ENCODE peak calls at places on chromosomes 5 and 9, in four cellular contexts. E is Peyer's patch, Z is hepatocyte, J is aorta. U is an unnamed sample.

GRCh38 chr5:165956854-165957253 is 2334.6 kb upstream of the WWC1 start:
- DNase-seq in J (no peak), E (no peak), Z (no peak), U (no peak)

GRCh38 chr5:154937186-154937717 is 759 bp downstream of the GEMIN5 start:
- DNase-seq in J (no peak), E (no peak), Z (peak; percentile 8), U (no peak)

GRCh38 chr5:42268630-42269029 is 154.6 kb upstream of the GHR start:
- DNase-seq in J (no peak), E (no peak), Z (no peak), U (no peak)

GRCh38 chr5:128844354-128844923 is 120.8 kb upstream of the SLC27A6 start:
- DNase-seq in J (no peak), Z (peak; percentile 26), E (no peak), U (peak; percentile 42)

GRCh38 chr9:120643096-120643495 is 63.1 kb upstream of the CDK5RAP2 start:
- DNase-seq in E (no peak), J (no peak), Z (no peak), U (no peak)

GRCh38 chr5:87243161-87243877 is 24.4 kb upstream of the RASA1 start:
- DNase-seq in Z (peak; percentile 13), J (no peak), E (no peak), U (no peak)

GRCh38 chr5:38473008-38473407 is 83.4 kb downstream of the LIFR start:
- DNase-seq in E (no peak), Z (no peak), J (no peak), U (no peak)

GRCh38 chr5:78907255-78907886 is 77.7 kb downstream of the ARSB start:
- DNase-seq in J (peak; percentile 65), E (peak; percentile 38), Z (peak; percentile 47), U (no peak)

GRCh38 chr5:1464096-1464446 is 18.8 kb upstream of the SLC6A3 start:
- DNase-seq in Z (no peak), E (no peak), J (no peak), U (no peak)

GRCh38 chr5:120886351-120886860 is 422.3 kb downstream of the PRR16 start:
- DNase-seq in J (no peak), E (no peak), Z (no peak), U (no peak)

GRCh38 chr5:150781706-150782614 is 3.4 kb downstream of the SMIM3 start:
- DNase-seq in E (no peak), J (peak; percentile 90), Z (peak; percentile 74), U (no peak)

GRCh38 chr9:81787747-81788632 is 98.6 kb upstream of the TLE1 start:
- DNase-seq in E (no peak), Z (peak; percentile 78), J (peak; percentile 67), U (no peak)

GRCh38 chr9:73039253-73039915 is 86.5 kb upstream of the ALDH1A1 start:
- DNase-seq in Z (peak; percentile 41), E (no peak), J (no peak), U (peak; percentile 18)

GRCh38 chr5:178602752-178603151 is 12.6 kb upstream of the COL23A1 start:
- DNase-seq in E (no peak), J (no peak), Z (no peak), U (no peak)

GRCh38 chr5:142976861-142977260 is 206.7 kb downstream of the ARHGAP26 start:
- DNase-seq in J (no peak), E (no peak), Z (no peak), U (no peak)

GRCh38 chr5:142979636-142980035 is 209.5 kb downstream of the ARHGAP26 start:
- DNase-seq in J (no peak), E (no peak), Z (no peak), U (peak; percentile 73)

GRCh38 chr5:142977363-142978051 is 207.3 kb downstream of the ARHGAP26 start:
- DNase-seq in Z (no peak), J (no peak), E (no peak), U (peak; percentile 58)

GRCh38 chr5:142978252-142978651 is 208.1 kb downstream of the ARHGAP26 start:
- DNase-seq in Z (no peak), J (no peak), E (no peak), U (no peak)

DNA sequence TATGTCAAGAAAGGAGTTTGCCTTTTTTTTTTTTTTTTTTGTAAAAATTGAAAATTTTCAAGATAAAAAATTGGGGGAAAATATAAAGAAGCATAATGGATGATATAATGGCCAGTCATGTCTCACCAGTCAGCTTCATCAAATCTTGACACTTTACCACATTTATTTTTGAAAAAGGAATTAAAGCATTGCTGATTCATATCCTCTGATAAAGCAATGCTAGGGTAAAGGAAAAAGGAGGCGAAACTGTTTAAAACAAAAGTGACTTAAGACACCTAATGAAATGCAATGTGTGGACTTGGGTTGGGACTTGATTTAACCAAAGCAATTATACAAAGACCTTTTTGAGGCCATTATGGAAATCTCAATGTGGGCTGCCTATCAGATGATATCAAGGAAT is 208.5 kb downstream of the ARHGAP26 start:
- DNase-seq in J (no peak), Z (no peak), E (no peak), U (no peak)
- H3K27ac ChIP-seq in J (no peak overlapping the region), Z (no peak overlapping the region), E (no peak overlapping the region), U (no peak overlapping the region)

GRCh38 chr5:52783226-52783959 is 4.3 kb upstream of the ITGA1 start:
- DNase-seq in J (peak; percentile 71), Z (no peak), E (no peak), U (no peak)
- H3K27ac ChIP-seq in J (no peak overlapping the region), Z (no peak overlapping the region), E (no peak overlapping the region), U (no peak overlapping the region)

DNA sequence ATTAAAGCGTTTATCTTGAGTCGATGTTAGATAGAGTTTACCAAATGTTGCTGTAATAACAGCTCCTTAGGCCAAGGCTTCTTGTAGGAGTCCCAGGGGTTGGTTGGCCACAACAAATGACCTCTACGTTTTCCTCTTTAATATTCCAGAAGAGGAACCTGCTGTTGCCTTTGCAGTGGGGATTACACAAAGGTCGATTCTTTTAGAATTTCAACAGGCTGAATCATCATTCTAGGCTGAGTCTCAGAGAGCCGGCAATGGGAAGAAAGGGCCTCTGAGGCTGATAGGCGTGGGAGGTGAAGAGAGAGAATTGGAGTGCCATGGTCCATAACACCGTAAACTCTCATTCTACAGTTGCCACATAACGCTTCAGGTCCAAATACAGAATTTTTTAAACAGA is 405.9 kb upstream of the DAP start:
- DNase-seq in E (no peak), J (no peak), Z (no peak), U (no peak)
- H3K27ac ChIP-seq in E (no peak overlapping the region), J (no peak overlapping the region), Z (no peak overlapping the region), U (no peak overlapping the region)

GRCh38 chr9:135952664-135953206 is 8.4 kb downstream of the UBAC1 start:
- DNase-seq in Z (no peak), E (no peak), J (no peak), U (no peak)
- H3K27ac ChIP-seq in Z (peak overlapping the region; percentile 25), E (no peak overlapping the region), J (no peak overlapping the region), U (no peak overlapping the region)

GRCh38 chr9:77399964-77400363 is 222.6 kb downstream of the VPS13A start:
- DNase-seq in E (no peak), J (no peak), Z (no peak), U (no peak)
- H3K27ac ChIP-seq in E (no peak overlapping the region), J (no peak overlapping the region), Z (no peak overlapping the region), U (no peak overlapping the region)

DNA sequence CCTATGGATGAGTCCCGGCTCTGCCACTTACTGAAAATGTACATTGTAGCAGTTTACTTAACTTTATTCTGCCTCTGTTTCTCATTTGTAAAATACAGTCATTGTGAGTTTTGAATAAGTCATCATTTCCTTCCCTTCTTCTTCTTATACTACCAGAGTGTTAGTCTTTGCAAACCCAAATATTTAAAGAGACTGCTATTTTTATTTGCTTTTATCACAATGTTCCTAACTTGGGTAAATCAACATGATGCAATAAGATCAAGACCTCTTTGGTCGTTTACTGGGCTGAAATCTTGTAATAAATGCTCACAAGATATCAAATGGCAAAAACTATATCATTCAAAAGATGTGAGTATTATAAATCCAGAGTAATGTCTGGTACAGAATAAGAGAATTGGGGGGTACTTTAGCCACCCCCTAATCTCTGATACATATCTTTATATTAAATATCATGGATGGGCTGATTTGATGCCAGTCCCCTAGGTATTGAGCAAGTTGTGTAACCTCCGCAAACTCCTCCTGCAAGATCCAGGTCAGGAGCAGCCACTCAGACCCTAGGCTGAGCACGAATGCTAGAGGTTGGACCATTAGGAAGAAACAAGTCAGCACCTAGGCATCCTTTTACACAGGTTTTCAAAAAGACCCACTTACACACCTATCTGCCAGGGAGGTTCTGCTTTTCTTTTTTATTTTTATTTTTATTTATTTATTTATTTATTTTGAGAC is 13.3 kb upstream of the GLDC start:
- DNase-seq in J (no peak), Z (no peak), E (no peak), U (no peak)
- H3K27ac ChIP-seq in J (no peak overlapping the region), Z (no peak overlapping the region), E (no peak overlapping the region), U (no peak overlapping the region)

U was measured in A673.